ENCODE peak calls at places on chromosome 15, in nine cellular contexts. Z is MG63, P is H1, O is cardiac muscle cell, S is fibroblast of mammary gland, E is psoas muscle, T is BE2C, I is cardiac fibroblast, N is NB4. L is an unnamed sample.
A peak's percentile ranks its signal among the peaks of the same experiment; 100 is the strongest.

GRCh38 chr15:41811432-41812195 is 16.3 kb upstream of the JMJD7 start:
- DNase-seq in I (peak; percentile 92), O (peak; percentile 91), E (peak; percentile 91), P (peak; percentile 91), Z (peak; percentile 47), N (peak; percentile 82), S (peak; percentile 83), T (peak; percentile 88), L (peak; percentile 88)

GRCh38 chr15:64754663-64755426 is 20.5 kb downstream of the RBPMS2 start:
- DNase-seq in I (no peak), N (peak; percentile 81), T (no peak), P (no peak), S (no peak), E (no peak), Z (no peak), O (no peak), L (no peak)

GRCh38 chr15:80796424-80796823 is 17.3 kb downstream of the CEMIP start:
- DNase-seq in O (no peak), S (no peak), T (no peak), Z (no peak), N (no peak), E (no peak), I (no peak), P (no peak), L (no peak)

GRCh38 chr15:57156210-57156887 is 220.0 kb upstream of the CGNL1 start:
- DNase-seq in O (no peak), S (no peak), T (peak; percentile 45), N (no peak), I (peak; percentile 55), Z (no peak), E (no peak), P (no peak), L (no peak)

GRCh38 chr15:55530861-55531313 is 22.9 kb upstream of the DNAAF4 start:
- DNase-seq in S (peak; percentile 48), E (no peak), N (no peak), O (peak; percentile 66), P (no peak), Z (peak; percentile 17), T (peak; percentile 55), I (peak; percentile 38), L (peak; percentile 35)

GRCh38 chr15:67116742-67117141 is 51.3 kb downstream of the SMAD3 start:
- DNase-seq in N (no peak), I (no peak), T (no peak), O (no peak), E (no peak), P (no peak), S (no peak), Z (no peak), L (no peak)

GRCh38 chr15:69648215-69648614 is 195.6 kb downstream of the RPLP1 start:
- DNase-seq in E (no peak), P (no peak), S (no peak), O (peak; percentile 3), I (no peak), Z (no peak), N (no peak), T (peak; percentile 36), L (peak; percentile 3)

GRCh38 chr15:34688699-34689098 is 66.1 kb downstream of the GJD2 start:
- DNase-seq in T (no peak), I (no peak), P (no peak), Z (no peak), N (no peak), O (no peak), S (no peak), E (no peak), L (no peak)

GRCh38 chr15:71143373-71144310 is 28.4 kb downstream of the THSD4 start:
- DNase-seq in S (no peak), Z (no peak), P (no peak), T (no peak), N (no peak), I (peak; percentile 19), O (no peak), E (no peak), L (no peak)

GRCh38 chr15:88166330-88166993 is 90.1 kb downstream of the NTRK3 start:
- DNase-seq in N (peak; percentile 57), E (no peak), O (peak; percentile 84), P (peak; percentile 78), T (no peak), Z (peak; percentile 16), I (peak; percentile 7), S (no peak), L (no peak)

GRCh38 chr15:35309886-35310285 is 224.8 kb upstream of the NANOGP8 start:
- DNase-seq in O (no peak), N (no peak), Z (no peak), I (no peak), S (peak; percentile 77), T (no peak), P (no peak), E (no peak), L (no peak)

GRCh38 chr15:52261026-52261425 is 34.6 kb downstream of the MYO5C start:
- DNase-seq in Z (no peak), E (no peak), I (no peak), O (no peak), P (no peak), N (no peak), T (no peak), S (no peak), L (no peak)

GRCh38 chr15:90465140-90465929 is 64.4 kb upstream of the CRTC3 start:
- DNase-seq in O (peak; percentile 26), P (no peak), S (peak; percentile 70), Z (peak; percentile 87), N (no peak), I (peak; percentile 87), T (no peak), E (no peak), L (peak; percentile 70)

GRCh38 chr15:45635191-45635638 is 386 bp downstream of the SQOR start:
- DNase-seq in N (peak; percentile 78), I (peak; percentile 21), E (peak; percentile 91), T (peak; percentile 32), S (no peak), P (no peak), Z (peak; percentile 57), O (peak; percentile 57), L (no peak)

GRCh38 chr15:53536479-53537120 is 222.9 kb downstream of the WDR72 start:
- DNase-seq in I (no peak), P (no peak), N (no peak), T (no peak), S (no peak), O (no peak), Z (no peak), E (no peak), L (no peak)

GRCh38 chr15:38559908-38560307 is 4.7 kb downstream of the RASGRP1 start:
- DNase-seq in O (peak; percentile 14), T (peak; percentile 13), I (no peak), P (no peak), S (no peak), E (no peak), Z (no peak), N (no peak), L (no peak)

GRCh38 chr15:38558714-38559059 is 5.9 kb downstream of the RASGRP1 start:
- DNase-seq in E (no peak), Z (no peak), S (peak; percentile 89), P (no peak), T (no peak), O (no peak), N (no peak), I (peak; percentile 32), L (peak; percentile 18)

GRCh38 chr15:38555686-38556334 is 8.8 kb downstream of the RASGRP1 start:
- DNase-seq in I (no peak), P (no peak), Z (no peak), T (no peak), N (no peak), S (peak; percentile 70), O (no peak), E (no peak), L (peak; percentile 41)

GRCh38 chr15:38559131-38559530 is 5.5 kb downstream of the RASGRP1 start:
- DNase-seq in E (no peak), S (peak; percentile 57), T (no peak), P (no peak), N (no peak), I (no peak), O (no peak), Z (no peak), L (no peak)

GRCh38 chr15:38557855-38558713 is 6.5 kb downstream of the RASGRP1 start:
- DNase-seq in Z (no peak), N (no peak), T (no peak), S (no peak), P (no peak), I (no peak), E (no peak), O (no peak), L (no peak)
- H3K4me3 ChIP-seq in Z (no peak overlapping the region), N (no peak overlapping the region), T (no peak overlapping the region), S (no peak overlapping the region), P (no peak overlapping the region), I (no peak overlapping the region), E (no peak overlapping the region), O (no peak overlapping the region), L (no peak overlapping the region)

DNA sequence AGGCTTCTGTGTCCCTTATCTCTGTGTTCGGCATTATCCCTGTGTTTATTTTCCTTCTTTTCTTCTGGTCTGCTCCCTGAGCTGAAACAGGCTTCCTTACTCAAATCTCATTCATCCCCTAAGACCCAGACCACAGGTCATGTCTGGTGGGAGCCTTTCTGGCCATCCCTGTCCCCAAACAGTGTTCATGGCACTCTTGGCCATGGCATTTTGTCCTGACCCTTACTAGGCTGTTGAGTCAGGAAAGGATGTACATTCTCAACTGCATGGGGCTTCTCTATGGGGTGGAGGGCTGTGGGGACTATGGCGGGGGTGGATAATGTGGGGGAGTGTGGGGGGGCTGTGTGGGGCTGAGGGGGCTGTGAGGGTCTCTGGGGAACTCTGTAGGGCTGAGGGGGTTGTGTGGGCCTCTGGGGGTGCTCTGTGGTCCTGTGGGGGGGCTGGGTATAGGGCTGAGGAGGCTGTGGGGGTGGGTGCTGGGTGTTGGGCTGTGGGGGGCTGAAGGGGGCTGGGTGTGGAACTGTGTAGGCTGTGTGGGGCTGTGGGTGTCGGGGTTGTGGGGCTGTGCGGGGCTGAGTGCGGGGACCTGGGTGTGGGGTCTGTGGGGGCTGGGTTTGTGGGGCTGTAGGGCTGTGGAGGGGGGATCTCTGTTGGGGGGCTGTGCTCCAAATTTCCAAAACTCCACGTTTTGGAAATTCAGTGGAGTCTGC is 64.3 kb downstream of the KLF13 start:
- DNase-seq in T (no peak), E (no peak), P (no peak), I (no peak), Z (no peak), O (no peak), N (no peak), S (no peak), L (peak; percentile 44)
- H3K4me3 ChIP-seq in T (no peak overlapping the region), E (peak overlapping the region; percentile 86), P (no peak overlapping the region), I (no peak overlapping the region), Z (no peak overlapping the region), O (no peak overlapping the region), N (no peak overlapping the region), S (no peak overlapping the region), L (no peak overlapping the region)

DNA sequence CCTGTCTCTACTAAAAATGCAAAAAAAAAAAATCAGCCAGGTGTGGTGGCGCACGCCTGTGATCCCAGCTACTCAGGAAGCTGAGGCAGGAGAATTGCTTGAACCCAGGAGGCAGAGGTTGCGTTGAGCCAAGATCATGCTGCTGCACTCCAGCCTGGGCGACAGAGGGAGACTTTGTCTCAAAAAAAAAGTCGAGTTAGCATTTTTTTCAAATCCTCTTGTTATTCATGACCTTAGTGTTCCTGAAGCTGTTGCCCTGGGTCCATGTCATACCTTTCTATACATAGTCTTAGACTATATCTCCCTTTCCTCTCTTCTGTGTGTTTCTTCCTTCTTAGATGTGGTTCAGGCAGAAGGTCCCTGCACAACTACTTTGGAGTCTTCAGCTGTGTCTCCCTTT is 6.4 kb downstream of the FMN1 start:
- DNase-seq in S (no peak), T (no peak), Z (no peak), O (no peak), P (no peak), E (no peak), N (no peak), I (no peak), L (no peak)
- H3K4me3 ChIP-seq in S (no peak overlapping the region), T (no peak overlapping the region), Z (no peak overlapping the region), O (no peak overlapping the region), P (no peak overlapping the region), E (no peak overlapping the region), N (no peak overlapping the region), I (no peak overlapping the region), L (no peak overlapping the region)

GRCh38 chr15:38069001-38069400 is 134.6 kb downstream of the TMCO5A start:
- DNase-seq in E (no peak), S (peak; percentile 84), Z (peak; percentile 46), O (no peak), N (peak; percentile 79), P (no peak), T (peak; percentile 19), I (peak; percentile 72), L (peak; percentile 83)
- H3K4me3 ChIP-seq in E (peak overlapping the region; percentile 25), S (peak overlapping the region; percentile 41), Z (peak overlapping the region; percentile 26), O (no peak overlapping the region), N (no peak overlapping the region), P (no peak overlapping the region), T (peak overlapping the region; percentile 38), I (peak overlapping the region; percentile 43), L (peak overlapping the region; percentile 42)